ENCODE peak calls at places on chromosomes 2 and 18, in six cellular contexts. D, K, X, C, G and F are unnamed samples.

GRCh38 chr2:186575302-186575701 is 14.6 kb upstream of the ITGAV start:
- DNase-seq in D (peak; percentile 96), K (no peak), X (no peak), C (no peak), G (no peak), F (no peak)

GRCh38 chr2:20224191-20224715 is 677 bp downstream of the SDC1 start:
- DNase-seq in D (no peak), K (no peak), X (no peak), C (no peak), G (no peak), F (no peak)

GRCh38 chr18:37085362-37085761 is 256.4 kb downstream of the KIAA1328 start:
- DNase-seq in D (no peak), K (no peak), X (no peak), C (no peak), G (no peak), F (no peak)

GRCh38 chr2:68418855-68419254 is 48.2 kb downstream of the FBXO48 start:
- DNase-seq in D (no peak), K (no peak), X (no peak), C (no peak), G (no peak), F (no peak)

GRCh38 chr2:233402774-233403173 is 48.5 kb downstream of the DGKD start:
- DNase-seq in D (no peak), K (no peak), X (no peak), C (no peak), G (no peak), F (no peak)

GRCh38 chr2:1835581-1836201 is 91.4 kb upstream of the PXDN start:
- DNase-seq in D (no peak), K (no peak), X (no peak), C (no peak), G (no peak), F (no peak)

GRCh38 chr2:75287624-75288313 is 88.4 kb upstream of the TACR1 start:
- DNase-seq in D (no peak), K (no peak), X (no peak), C (no peak), G (no peak), F (no peak)

GRCh38 chr18:50558157-50558556 is 1.7 kb upstream of the MAPK4 start:
- DNase-seq in D (no peak), K (no peak), X (no peak), C (no peak), G (no peak), F (no peak)

GRCh38 chr2:236872015-236872414 is 213.7 kb upstream of the COPS8 start:
- DNase-seq in D (peak; percentile 6), K (no peak), X (no peak), C (no peak), G (no peak), F (no peak)

GRCh38 chr18:25298853-25299274 is 53.1 kb downstream of the ZNF521 start:
- DNase-seq in D (peak; percentile 85), K (no peak), X (no peak), C (no peak), G (no peak), F (no peak)

GRCh38 chr2:234722176-234722575 is 225.3 kb upstream of the ARL4C start:
- DNase-seq in D (no peak), K (no peak), X (no peak), C (no peak), G (no peak), F (no peak)